ENCODE peak calls at places on chromosome 18, in six cellular contexts. One of them, this sample, is unnamed.

GRCh38 chr18:9782073-9782857 is 74.2 kb downstream of the RAB31 start:
- DNase-seq in CD8-positive, alpha-beta memory T cell: no peak
- DNase-seq in fibroblast of mammary gland: peak; percentile 91
- DNase-seq in neural progenitor cell: no peak
- DNase-seq in AG04450: peak; percentile 85
- DNase-seq in fibroblast of lung: peak; percentile 96
- DNase-seq in this sample: no peak

GRCh38 chr18:57080479-57080878 is 66.4 kb upstream of the BOD1L2 start:
- DNase-seq in CD8-positive, alpha-beta memory T cell: no peak
- DNase-seq in fibroblast of mammary gland: no peak
- DNase-seq in neural progenitor cell: no peak
- DNase-seq in AG04450: no peak
- DNase-seq in fibroblast of lung: no peak
- DNase-seq in this sample: no peak

GRCh38 chr18:22015156-22015555 is 154.2 kb upstream of the GATA6 start:
- DNase-seq in CD8-positive, alpha-beta memory T cell: no peak
- DNase-seq in fibroblast of mammary gland: peak; percentile 48
- DNase-seq in neural progenitor cell: no peak
- DNase-seq in AG04450: no peak
- DNase-seq in fibroblast of lung: no peak
- DNase-seq in this sample: no peak

GRCh38 chr18:63336366-63337099 is 17.0 kb upstream of the BCL2 start:
- DNase-seq in CD8-positive, alpha-beta memory T cell: no peak
- DNase-seq in fibroblast of mammary gland: peak; percentile 97
- DNase-seq in neural progenitor cell: no peak
- DNase-seq in AG04450: peak; percentile 83
- DNase-seq in fibroblast of lung: peak; percentile 96
- DNase-seq in this sample: no peak

GRCh38 chr18:43648002-43648401 is 370.7 kb upstream of the SYT4 start:
- DNase-seq in CD8-positive, alpha-beta memory T cell: no peak
- DNase-seq in fibroblast of mammary gland: peak; percentile 19
- DNase-seq in neural progenitor cell: no peak
- DNase-seq in AG04450: no peak
- DNase-seq in fibroblast of lung: peak; percentile 39
- DNase-seq in this sample: no peak

GRCh38 chr18:55265130-55265675 is 305.9 kb upstream of the CCDC68 start:
- DNase-seq in CD8-positive, alpha-beta memory T cell: no peak
- DNase-seq in fibroblast of mammary gland: no peak
- DNase-seq in neural progenitor cell: no peak
- DNase-seq in AG04450: no peak
- DNase-seq in fibroblast of lung: no peak
- DNase-seq in this sample: no peak

GRCh38 chr18:28189400-28190239 is 12.7 kb upstream of the CDH2 start:
- DNase-seq in CD8-positive, alpha-beta memory T cell: no peak
- DNase-seq in fibroblast of mammary gland: peak; percentile 85
- DNase-seq in neural progenitor cell: peak; percentile 45
- DNase-seq in AG04450: peak; percentile 56
- DNase-seq in fibroblast of lung: peak; percentile 89
- DNase-seq in this sample: peak; percentile 68

GRCh38 chr18:42931501-42931900 is 184.0 kb downstream of the RIT2 start:
- DNase-seq in CD8-positive, alpha-beta memory T cell: no peak
- DNase-seq in fibroblast of mammary gland: peak; percentile 73
- DNase-seq in neural progenitor cell: no peak
- DNase-seq in AG04450: no peak
- DNase-seq in fibroblast of lung: peak; percentile 85
- DNase-seq in this sample: no peak

GRCh38 chr18:39602112-39602511 is 2036.5 kb upstream of the CELF4 start:
- DNase-seq in CD8-positive, alpha-beta memory T cell: no peak
- DNase-seq in fibroblast of mammary gland: no peak
- DNase-seq in neural progenitor cell: peak; percentile 4
- DNase-seq in AG04450: no peak
- DNase-seq in fibroblast of lung: no peak
- DNase-seq in this sample: no peak

GRCh38 chr18:78169487-78169886 is 810.1 kb upstream of the SALL3 start:
- DNase-seq in CD8-positive, alpha-beta memory T cell: no peak
- DNase-seq in fibroblast of mammary gland: no peak
- DNase-seq in neural progenitor cell: no peak
- DNase-seq in AG04450: no peak
- DNase-seq in fibroblast of lung: no peak
- DNase-seq in this sample: no peak

GRCh38 chr18:8996771-8997432 is 105.6 kb upstream of the NDUFV2 start:
- DNase-seq in CD8-positive, alpha-beta memory T cell: no peak
- DNase-seq in fibroblast of mammary gland: peak; percentile 54
- DNase-seq in neural progenitor cell: no peak
- DNase-seq in AG04450: no peak
- DNase-seq in fibroblast of lung: no peak
- DNase-seq in this sample: no peak

GRCh38 chr18:50819027-50819726 is 639 bp downstream of the MRO start:
- DNase-seq in CD8-positive, alpha-beta memory T cell: no peak
- DNase-seq in fibroblast of mammary gland: peak; percentile 11
- DNase-seq in neural progenitor cell: peak; percentile 66
- DNase-seq in AG04450: no peak
- DNase-seq in fibroblast of lung: no peak
- DNase-seq in this sample: no peak

DNA sequence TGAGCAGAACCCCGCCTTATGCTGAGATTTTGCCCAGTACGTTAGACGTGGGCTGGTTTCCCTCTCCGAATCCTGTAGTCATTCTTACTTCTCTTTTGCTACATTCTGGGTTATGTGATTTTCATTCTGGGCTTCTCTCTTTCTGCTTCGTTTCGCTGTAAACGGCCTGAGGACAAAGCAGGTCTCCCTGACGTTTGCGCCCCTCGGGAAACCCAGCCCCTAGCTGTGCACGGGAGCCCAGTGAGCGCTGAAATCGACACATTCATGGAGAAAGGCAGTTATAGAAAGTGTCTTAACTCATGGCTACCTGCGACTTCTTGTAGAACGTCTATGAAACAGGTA is 22.7 kb upstream of the MC5R start:
- DNase-seq in CD8-positive, alpha-beta memory T cell: no peak
- DNase-seq in fibroblast of mammary gland: no peak
- DNase-seq in neural progenitor cell: no peak
- DNase-seq in AG04450: no peak
- DNase-seq in fibroblast of lung: no peak
- DNase-seq in this sample: no peak
- H3K4me3 ChIP-seq in CD8-positive, alpha-beta memory T cell: no peak overlapping the region
- H3K4me3 ChIP-seq in fibroblast of mammary gland: no peak overlapping the region
- H3K4me3 ChIP-seq in neural progenitor cell: peak overlapping the region; percentile 49
- H3K4me3 ChIP-seq in AG04450: peak overlapping the region; percentile 21
- H3K4me3 ChIP-seq in fibroblast of lung: peak overlapping the region; percentile 29
- H3K4me3 ChIP-seq in this sample: no peak overlapping the region

GRCh38 chr18:6414723-6415362 is at the start of gene L3MBTL4:
- DNase-seq in CD8-positive, alpha-beta memory T cell: no peak
- DNase-seq in fibroblast of mammary gland: no peak
- DNase-seq in neural progenitor cell: peak; percentile 53
- DNase-seq in AG04450: no peak
- DNase-seq in fibroblast of lung: no peak
- DNase-seq in this sample: no peak

GRCh38 chr18:6411367-6411766 is 3.3 kb downstream of the L3MBTL4 start:
- DNase-seq in CD8-positive, alpha-beta memory T cell: no peak
- DNase-seq in fibroblast of mammary gland: no peak
- DNase-seq in neural progenitor cell: no peak
- DNase-seq in AG04450: no peak
- DNase-seq in fibroblast of lung: no peak
- DNase-seq in this sample: no peak

GRCh38 chr18:6412933-6413472 is 1.7 kb downstream of the L3MBTL4 start:
- DNase-seq in CD8-positive, alpha-beta memory T cell: no peak
- DNase-seq in fibroblast of mammary gland: no peak
- DNase-seq in neural progenitor cell: no peak
- DNase-seq in AG04450: no peak
- DNase-seq in fibroblast of lung: no peak
- DNase-seq in this sample: no peak

GRCh38 chr18:6413554-6414117 is 1.1 kb downstream of the L3MBTL4 start:
- DNase-seq in CD8-positive, alpha-beta memory T cell: no peak
- DNase-seq in fibroblast of mammary gland: no peak
- DNase-seq in neural progenitor cell: peak; percentile 9
- DNase-seq in AG04450: no peak
- DNase-seq in fibroblast of lung: no peak
- DNase-seq in this sample: no peak

GRCh38 chr18:6414118-6414722 is 491 bp downstream of the L3MBTL4 start:
- DNase-seq in CD8-positive, alpha-beta memory T cell: peak; percentile 31
- DNase-seq in fibroblast of mammary gland: no peak
- DNase-seq in neural progenitor cell: peak; percentile 67
- DNase-seq in AG04450: no peak
- DNase-seq in fibroblast of lung: peak; percentile 18
- DNase-seq in this sample: no peak
- H3K4me3 ChIP-seq in CD8-positive, alpha-beta memory T cell: no peak overlapping the region
- H3K4me3 ChIP-seq in fibroblast of mammary gland: peak overlapping the region; percentile 9
- H3K4me3 ChIP-seq in neural progenitor cell: peak overlapping the region; percentile 78
- H3K4me3 ChIP-seq in AG04450: peak overlapping the region; percentile 39
- H3K4me3 ChIP-seq in fibroblast of lung: peak overlapping the region; percentile 46
- H3K4me3 ChIP-seq in this sample: no peak overlapping the region

DNA sequence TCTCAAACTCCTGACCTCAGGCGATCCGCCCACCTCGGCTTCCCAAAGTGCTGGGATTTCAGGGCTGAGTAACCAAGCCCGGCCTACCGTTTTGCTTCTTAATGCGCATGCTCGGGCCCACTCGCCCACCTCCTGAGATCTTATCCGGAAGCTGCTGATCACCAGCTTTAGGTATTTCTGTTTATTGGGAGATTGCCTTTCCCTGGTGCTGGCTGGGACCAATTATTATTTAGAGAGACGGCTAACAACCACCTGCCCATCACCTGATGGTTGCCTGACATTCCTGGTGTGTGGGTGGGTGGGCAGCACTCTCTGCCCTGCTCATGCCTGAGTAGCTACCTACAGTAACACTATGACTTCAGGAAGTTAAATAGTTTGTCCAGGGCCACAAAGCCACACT is 56.3 kb upstream of the ZNF532 start:
- DNase-seq in CD8-positive, alpha-beta memory T cell: no peak
- DNase-seq in fibroblast of mammary gland: no peak
- DNase-seq in neural progenitor cell: no peak
- DNase-seq in AG04450: no peak
- DNase-seq in fibroblast of lung: no peak
- DNase-seq in this sample: no peak
- H3K4me3 ChIP-seq in CD8-positive, alpha-beta memory T cell: no peak overlapping the region
- H3K4me3 ChIP-seq in fibroblast of mammary gland: no peak overlapping the region
- H3K4me3 ChIP-seq in neural progenitor cell: no peak overlapping the region
- H3K4me3 ChIP-seq in AG04450: no peak overlapping the region
- H3K4me3 ChIP-seq in fibroblast of lung: no peak overlapping the region
- H3K4me3 ChIP-seq in this sample: no peak overlapping the region

DNA sequence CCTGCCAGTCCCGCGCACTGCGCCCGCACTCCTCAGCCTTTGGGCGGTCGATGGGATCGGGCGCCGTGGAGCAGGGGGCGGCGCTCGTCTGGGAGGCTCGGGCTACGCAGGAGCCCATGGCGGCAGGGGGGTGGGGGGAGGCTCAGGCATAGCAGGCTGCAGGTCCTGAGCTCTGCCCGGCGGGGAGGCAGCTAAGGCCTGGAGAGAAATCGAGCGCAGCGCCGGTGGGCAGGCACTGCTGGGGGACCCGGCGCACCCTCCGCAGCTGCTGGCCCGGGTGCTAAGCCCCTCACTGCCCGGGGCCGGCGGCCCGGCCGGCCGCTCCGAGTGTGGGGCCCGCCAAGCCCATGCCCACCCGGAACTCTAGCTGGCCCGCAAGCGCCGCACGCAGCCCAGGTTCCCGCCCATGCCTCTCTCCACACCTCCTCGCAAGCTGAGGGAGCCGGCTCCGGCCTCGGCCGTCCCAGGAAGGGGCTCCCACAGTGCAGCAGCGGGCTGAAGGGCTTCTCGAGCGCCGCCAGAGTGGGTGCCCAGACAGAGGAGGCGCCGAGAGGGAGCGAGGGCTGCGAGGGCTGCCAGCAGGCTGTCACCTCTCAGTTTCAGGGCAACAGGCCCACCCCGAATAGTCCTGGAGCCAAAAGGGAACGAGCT is 74.1 kb downstream of the PSMG2 start:
- DNase-seq in CD8-positive, alpha-beta memory T cell: no peak
- DNase-seq in fibroblast of mammary gland: no peak
- DNase-seq in neural progenitor cell: no peak
- DNase-seq in AG04450: no peak
- DNase-seq in fibroblast of lung: no peak
- DNase-seq in this sample: no peak
- H3K4me3 ChIP-seq in CD8-positive, alpha-beta memory T cell: no peak overlapping the region
- H3K4me3 ChIP-seq in fibroblast of mammary gland: peak overlapping the region; percentile 13
- H3K4me3 ChIP-seq in neural progenitor cell: no peak overlapping the region
- H3K4me3 ChIP-seq in AG04450: no peak overlapping the region
- H3K4me3 ChIP-seq in fibroblast of lung: peak overlapping the region; percentile 7
- H3K4me3 ChIP-seq in this sample: no peak overlapping the region

DNA sequence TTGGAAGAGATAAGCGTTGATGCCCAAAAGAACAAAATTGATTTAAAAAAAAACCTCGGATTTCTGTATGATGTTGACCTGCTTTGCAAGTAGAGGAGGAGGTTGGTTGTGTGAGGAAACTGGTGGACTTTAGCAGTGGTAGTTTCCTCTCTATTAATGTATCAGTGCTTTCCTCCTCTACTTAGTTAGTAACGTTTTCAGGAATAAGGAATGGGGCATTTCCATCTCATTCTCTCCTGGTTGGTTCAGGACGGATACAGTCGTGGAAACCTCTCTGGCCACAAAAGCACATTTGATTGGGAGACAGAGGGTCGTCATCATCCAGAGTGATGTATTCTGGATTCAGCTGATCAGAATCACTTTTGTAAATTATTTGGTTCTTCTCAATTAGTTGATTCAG is 1.5 kb downstream of the FHOD3 start:
- DNase-seq in CD8-positive, alpha-beta memory T cell: no peak
- DNase-seq in fibroblast of mammary gland: no peak
- DNase-seq in neural progenitor cell: no peak
- DNase-seq in AG04450: no peak
- DNase-seq in fibroblast of lung: no peak
- DNase-seq in this sample: no peak
- H3K4me3 ChIP-seq in CD8-positive, alpha-beta memory T cell: no peak overlapping the region
- H3K4me3 ChIP-seq in fibroblast of mammary gland: no peak overlapping the region
- H3K4me3 ChIP-seq in neural progenitor cell: peak overlapping the region; percentile 90
- H3K4me3 ChIP-seq in AG04450: no peak overlapping the region
- H3K4me3 ChIP-seq in fibroblast of lung: no peak overlapping the region
- H3K4me3 ChIP-seq in this sample: no peak overlapping the region

GRCh38 chr18:79395308-79395640 is 456 bp upstream of the NFATC1 start:
- DNase-seq in CD8-positive, alpha-beta memory T cell: no peak
- DNase-seq in fibroblast of mammary gland: no peak
- DNase-seq in neural progenitor cell: peak; percentile 33
- DNase-seq in AG04450: no peak
- DNase-seq in fibroblast of lung: no peak
- DNase-seq in this sample: no peak
- H3K4me3 ChIP-seq in CD8-positive, alpha-beta memory T cell: no peak overlapping the region
- H3K4me3 ChIP-seq in fibroblast of mammary gland: no peak overlapping the region
- H3K4me3 ChIP-seq in neural progenitor cell: peak overlapping the region; percentile 46
- H3K4me3 ChIP-seq in AG04450: no peak overlapping the region
- H3K4me3 ChIP-seq in fibroblast of lung: no peak overlapping the region
- H3K4me3 ChIP-seq in this sample: peak overlapping the region; percentile 23

DNA sequence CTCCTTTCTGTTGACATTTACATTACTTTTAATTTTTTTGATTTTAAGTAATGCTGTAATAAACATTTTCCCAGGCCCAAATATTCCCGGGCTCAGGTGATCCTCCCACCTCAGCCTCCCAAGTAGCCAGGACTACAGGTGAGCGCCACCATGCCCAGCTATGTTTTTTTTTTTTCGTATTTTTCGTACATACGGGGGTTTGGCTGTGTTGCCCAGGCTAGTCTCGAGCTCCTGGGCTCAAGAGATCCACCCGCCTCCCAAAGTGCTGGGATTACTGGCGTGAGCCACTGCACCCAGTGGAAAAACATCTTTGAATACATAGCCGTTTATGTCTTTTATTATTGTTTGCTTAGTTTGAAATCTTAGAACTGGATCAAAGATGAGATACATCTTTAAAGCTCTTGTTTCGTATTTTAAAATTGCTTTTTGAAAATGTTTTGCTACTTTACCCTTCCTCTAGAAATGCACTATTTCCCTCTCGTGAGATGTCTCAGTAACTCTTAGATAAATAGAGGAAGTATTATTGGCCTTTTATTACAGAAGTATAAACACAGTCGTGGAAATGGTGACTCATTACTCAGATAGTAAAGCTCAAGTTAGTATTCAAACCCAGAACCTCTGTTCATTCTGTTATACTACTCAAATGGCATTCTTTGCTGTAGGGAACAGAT is 2.4 kb downstream of the SMCHD1 start:
- DNase-seq in CD8-positive, alpha-beta memory T cell: no peak
- DNase-seq in fibroblast of mammary gland: peak; percentile 76
- DNase-seq in neural progenitor cell: no peak
- DNase-seq in AG04450: peak; percentile 63
- DNase-seq in fibroblast of lung: peak; percentile 89
- DNase-seq in this sample: no peak
- H3K4me3 ChIP-seq in CD8-positive, alpha-beta memory T cell: peak overlapping the region; percentile 67
- H3K4me3 ChIP-seq in fibroblast of mammary gland: peak overlapping the region; percentile 84
- H3K4me3 ChIP-seq in neural progenitor cell: peak overlapping the region; percentile 74
- H3K4me3 ChIP-seq in AG04450: peak overlapping the region; percentile 86
- H3K4me3 ChIP-seq in fibroblast of lung: peak overlapping the region; percentile 86
- H3K4me3 ChIP-seq in this sample: no peak overlapping the region

This sample was measured in Jurkat, Clone E6-1.